ENCODE peak calls at places on chromosomes 6 and 20, in four cellular contexts. One of them, this sample, is unnamed.

GRCh38 chr6:50821431-50822077 is 2.9 kb downstream of the TFAP2B start:
- DNase-seq in effector CD4-positive, alpha-beta T cell: no peak
- DNase-seq in HT1080: no peak
- DNase-seq in stimulated activated CD8-positive, alpha-beta memory T cell treated with anti-CD3 and anti-CD28 coated beads, Interleukin-2, amount 100 ng/mL, for 1 hour: no peak
- DNase-seq in this sample: no peak

GRCh38 chr20:57087102-57087501 is 179.3 kb downstream of the BMP7 start:
- DNase-seq in effector CD4-positive, alpha-beta T cell: no peak
- DNase-seq in HT1080: no peak
- DNase-seq in stimulated activated CD8-positive, alpha-beta memory T cell treated with anti-CD3 and anti-CD28 coated beads, Interleukin-2, amount 100 ng/mL, for 1 hour: no peak
- DNase-seq in this sample: no peak

GRCh38 chr6:47905717-47906116 is 123.9 kb downstream of the OPN5 start:
- DNase-seq in effector CD4-positive, alpha-beta T cell: no peak
- DNase-seq in HT1080: no peak
- DNase-seq in stimulated activated CD8-positive, alpha-beta memory T cell treated with anti-CD3 and anti-CD28 coated beads, Interleukin-2, amount 100 ng/mL, for 1 hour: no peak
- DNase-seq in this sample: no peak

GRCh38 chr20:35821807-35822242 is 50.0 kb downstream of the PHF20 start:
- DNase-seq in effector CD4-positive, alpha-beta T cell: no peak
- DNase-seq in HT1080: peak; percentile 91
- DNase-seq in stimulated activated CD8-positive, alpha-beta memory T cell treated with anti-CD3 and anti-CD28 coated beads, Interleukin-2, amount 100 ng/mL, for 1 hour: no peak
- DNase-seq in this sample: no peak

GRCh38 chr20:17403496-17403895 is 127.7 kb downstream of the BFSP1 start:
- DNase-seq in effector CD4-positive, alpha-beta T cell: no peak
- DNase-seq in HT1080: no peak
- DNase-seq in stimulated activated CD8-positive, alpha-beta memory T cell treated with anti-CD3 and anti-CD28 coated beads, Interleukin-2, amount 100 ng/mL, for 1 hour: no peak
- DNase-seq in this sample: no peak

GRCh38 chr6:118917550-118918321 is 17.2 kb downstream of the MCM9 start:
- DNase-seq in effector CD4-positive, alpha-beta T cell: no peak
- DNase-seq in HT1080: no peak
- DNase-seq in stimulated activated CD8-positive, alpha-beta memory T cell treated with anti-CD3 and anti-CD28 coated beads, Interleukin-2, amount 100 ng/mL, for 1 hour: no peak
- DNase-seq in this sample: no peak

GRCh38 chr6:132687306-132687705 is 26.5 kb downstream of the VNN1 start:
- DNase-seq in effector CD4-positive, alpha-beta T cell: no peak
- DNase-seq in HT1080: peak; percentile 75
- DNase-seq in stimulated activated CD8-positive, alpha-beta memory T cell treated with anti-CD3 and anti-CD28 coated beads, Interleukin-2, amount 100 ng/mL, for 1 hour: no peak
- DNase-seq in this sample: no peak

GRCh38 chr20:4195499-4195898 is 180.1 kb upstream of the RNF24 start:
- DNase-seq in effector CD4-positive, alpha-beta T cell: no peak
- DNase-seq in HT1080: peak; percentile 26
- DNase-seq in stimulated activated CD8-positive, alpha-beta memory T cell treated with anti-CD3 and anti-CD28 coated beads, Interleukin-2, amount 100 ng/mL, for 1 hour: no peak
- DNase-seq in this sample: no peak

GRCh38 chr6:132960720-132961119 is 146.4 kb downstream of the RPS12 start:
- DNase-seq in effector CD4-positive, alpha-beta T cell: no peak
- DNase-seq in HT1080: peak; percentile 56
- DNase-seq in stimulated activated CD8-positive, alpha-beta memory T cell treated with anti-CD3 and anti-CD28 coated beads, Interleukin-2, amount 100 ng/mL, for 1 hour: no peak
- DNase-seq in this sample: no peak

GRCh38 chr6:125377621-125378020 is 75.9 kb upstream of the HDDC2 start:
- DNase-seq in effector CD4-positive, alpha-beta T cell: no peak
- DNase-seq in HT1080: peak; percentile 57
- DNase-seq in stimulated activated CD8-positive, alpha-beta memory T cell treated with anti-CD3 and anti-CD28 coated beads, Interleukin-2, amount 100 ng/mL, for 1 hour: no peak
- DNase-seq in this sample: no peak

GRCh38 chr6:1817033-1817761 is 207.5 kb downstream of the FOXC1 start:
- DNase-seq in effector CD4-positive, alpha-beta T cell: no peak
- DNase-seq in HT1080: no peak
- DNase-seq in stimulated activated CD8-positive, alpha-beta memory T cell treated with anti-CD3 and anti-CD28 coated beads, Interleukin-2, amount 100 ng/mL, for 1 hour: no peak
- DNase-seq in this sample: no peak

GRCh38 chr6:47363736-47364135 is 54.0 kb upstream of the TNFRSF21 start:
- DNase-seq in effector CD4-positive, alpha-beta T cell: no peak
- DNase-seq in HT1080: no peak
- DNase-seq in stimulated activated CD8-positive, alpha-beta memory T cell treated with anti-CD3 and anti-CD28 coated beads, Interleukin-2, amount 100 ng/mL, for 1 hour: no peak
- DNase-seq in this sample: no peak

GRCh38 chr6:144534123-144534676 is 249.1 kb downstream of the UTRN start:
- DNase-seq in effector CD4-positive, alpha-beta T cell: no peak
- DNase-seq in HT1080: no peak
- DNase-seq in stimulated activated CD8-positive, alpha-beta memory T cell treated with anti-CD3 and anti-CD28 coated beads, Interleukin-2, amount 100 ng/mL, for 1 hour: no peak
- DNase-seq in this sample: no peak

GRCh38 chr6:10424005-10424404 is 9.1 kb upstream of the TFAP2A start:
- DNase-seq in effector CD4-positive, alpha-beta T cell: no peak
- DNase-seq in HT1080: no peak
- DNase-seq in stimulated activated CD8-positive, alpha-beta memory T cell treated with anti-CD3 and anti-CD28 coated beads, Interleukin-2, amount 100 ng/mL, for 1 hour: no peak
- DNase-seq in this sample: no peak

GRCh38 chr6:33168202-33168601 is 24.1 kb downstream of the COL11A2 start:
- DNase-seq in effector CD4-positive, alpha-beta T cell: no peak
- DNase-seq in HT1080: no peak
- DNase-seq in stimulated activated CD8-positive, alpha-beta memory T cell treated with anti-CD3 and anti-CD28 coated beads, Interleukin-2, amount 100 ng/mL, for 1 hour: no peak
- DNase-seq in this sample: no peak

This sample was measured in cortex of kidney.